ENCODE peak calls at places on chromosomes 5 and 9, in ten cellular contexts. D is GM10248, I is WERI-Rb-1, G is prostate gland, S is uterus, Z is epithelial cell of esophagus, J is cardiac fibroblast, Y is foreskin keratinocyte, Q is bronchial epithelial cell, C is MM.1S. P is an unnamed sample.

GRCh38 chr5:138468133-138468965 is 3.1 kb downstream of the EGR1 start:
- DNase-seq in Z (peak; percentile 58), I (no peak), Y (no peak), D (no peak), J (peak; percentile 75), C (no peak), S (no peak), Q (peak; percentile 59), G (no peak), P (no peak)

GRCh38 chr9:15936316-15936869 is 383.6 kb downstream of the CCDC171 start:
- DNase-seq in Q (no peak), G (no peak), S (no peak), J (peak; percentile 46), Z (no peak), Y (no peak), D (no peak), I (no peak), C (no peak), P (no peak)

GRCh38 chr5:61277190-61277589 is 54.9 kb upstream of the ZSWIM6 start:
- DNase-seq in Z (no peak), S (no peak), G (no peak), D (peak; percentile 35), Y (peak; percentile 15), C (peak; percentile 7), Q (no peak), I (no peak), J (peak; percentile 75), P (no peak)

GRCh38 chr9:31119882-31120481 is 1264.5 kb upstream of the ACO1 start:
- DNase-seq in C (peak; percentile 43), J (peak; percentile 72), Q (peak; percentile 50), D (peak; percentile 9), S (no peak), Z (peak; percentile 69), G (no peak), Y (peak; percentile 53), I (peak; percentile 19), P (peak; percentile 69)

GRCh38 chr5:74990194-74990593 is 62.2 kb downstream of the GCNT4 start:
- DNase-seq in S (no peak), Z (no peak), J (no peak), Y (no peak), G (no peak), D (no peak), Q (no peak), C (no peak), I (no peak), P (no peak)

GRCh38 chr5:179221196-179221876 is 123.9 kb downstream of the ADAMTS2 start:
- DNase-seq in Y (no peak), D (no peak), J (no peak), G (no peak), S (no peak), Q (no peak), Z (no peak), I (no peak), C (no peak), P (no peak)

GRCh38 chr9:116661037-116661954 is 25.8 kb upstream of the TRIM32 start:
- DNase-seq in S (peak; percentile 48), Y (peak; percentile 74), G (peak; percentile 12), I (peak; percentile 34), Q (peak; percentile 73), Z (peak; percentile 81), J (peak; percentile 91), D (peak; percentile 49), C (peak; percentile 55), P (peak; percentile 91)

GRCh38 chr5:35202319-35203111 is 27.8 kb downstream of the PRLR start:
- DNase-seq in Q (peak; percentile 35), Z (peak; percentile 29), Y (peak; percentile 58), D (peak; percentile 33), I (peak; percentile 55), J (peak; percentile 52), C (no peak), G (no peak), S (no peak), P (peak; percentile 31)

GRCh38 chr5:128412145-128412930 is 125.7 kb downstream of the FBN2 start:
- DNase-seq in D (no peak), S (no peak), Q (no peak), I (no peak), J (no peak), Z (no peak), G (no peak), Y (no peak), C (no peak), P (no peak)
- TF ChIP-seq CTCF in D (no peak), S (no peak), Q (no peak), I (peak; percentile 13), J (no peak), Z (peak; percentile 7), G (no peak), Y (peak; percentile 10), C (no peak), P (no peak)

GRCh38 chr5:142655339-142656267 is 30.3 kb downstream of the FGF1 start:
- DNase-seq in Y (peak; percentile 42), C (peak; percentile 61), Q (peak; percentile 52), G (peak; percentile 69), S (peak; percentile 87), J (peak; percentile 89), Z (peak; percentile 72), I (peak; percentile 81), D (peak; percentile 86), P (peak; percentile 87)

GRCh38 chr5:142652563-142652962 is 33.3 kb downstream of the FGF1 start:
- DNase-seq in I (no peak), Y (no peak), D (no peak), Q (no peak), Z (no peak), G (no peak), S (no peak), C (no peak), J (no peak), P (no peak)

GRCh38 chr5:142657446-142657845 is 28.4 kb downstream of the FGF1 start:
- DNase-seq in I (no peak), C (no peak), G (no peak), Z (no peak), Q (no peak), D (no peak), Y (no peak), J (no peak), S (no peak), P (no peak)

GRCh38 chr5:142653321-142653720 is 32.6 kb downstream of the FGF1 start:
- DNase-seq in D (no peak), Q (no peak), I (no peak), G (no peak), Z (no peak), C (no peak), J (no peak), Y (no peak), S (no peak), P (no peak)

DNA sequence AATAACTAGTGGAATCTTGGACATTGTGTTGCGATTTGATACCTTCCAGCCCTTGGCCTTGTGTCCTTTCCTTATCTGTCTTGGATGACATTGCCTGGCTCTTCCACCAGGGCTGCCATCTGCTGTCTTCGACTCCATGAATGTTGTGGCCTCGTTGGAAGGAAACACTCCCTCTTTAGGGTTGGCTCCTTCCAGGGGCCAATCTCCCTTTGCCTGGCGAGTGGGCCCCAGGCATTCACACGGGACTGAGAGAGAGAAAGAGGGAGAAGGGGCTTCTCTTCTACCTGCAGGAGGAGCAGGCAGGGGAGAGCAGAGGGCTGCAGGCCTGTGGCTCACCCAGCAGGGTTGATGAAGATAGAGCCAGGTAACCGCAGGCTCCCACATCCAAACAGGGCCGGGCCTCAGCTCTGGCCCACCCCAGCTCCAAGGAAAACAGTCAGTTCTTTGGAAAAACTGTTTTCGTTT is 31.3 kb downstream of the FGF1 start:
- DNase-seq in I (peak; percentile 37), Z (no peak), Q (no peak), Y (no peak), C (no peak), G (no peak), D (no peak), S (no peak), J (no peak), P (no peak)
- TF ChIP-seq CTCF in I (peak; percentile 31), Z (peak; percentile 33), Q (peak; percentile 2), Y (no peak), C (no peak), G (no peak), D (no peak), S (no peak), J (peak; percentile 20), P (no peak)

GRCh38 chr9:134162212-134162775 is 2.1 kb downstream of the RNU6ATAC start:
- DNase-seq in Q (no peak), Z (no peak), S (no peak), C (no peak), Y (no peak), J (no peak), I (no peak), G (no peak), D (no peak), P (no peak)

GRCh38 chr9:134162926-134163373 is 1.4 kb downstream of the RNU6ATAC start:
- DNase-seq in G (no peak), I (no peak), S (no peak), Q (no peak), D (no peak), Z (no peak), Y (no peak), J (no peak), C (no peak), P (no peak)

GRCh38 chr9:134161647-134162046 is 2.7 kb downstream of the RNU6ATAC start:
- DNase-seq in Q (no peak), C (no peak), I (no peak), J (no peak), S (no peak), G (no peak), D (no peak), Z (no peak), Y (no peak), P (no peak)

GRCh38 chr9:134164879-134165278 is 515 bp upstream of the RNU6ATAC start:
- DNase-seq in Q (no peak), D (no peak), I (no peak), Y (no peak), Z (no peak), C (no peak), J (no peak), G (no peak), S (no peak), P (no peak)

GRCh38 chr9:134163374-134164196 is 779 bp downstream of the RNU6ATAC start:
- DNase-seq in C (peak; percentile 70), S (peak; percentile 64), G (peak; percentile 31), Z (peak; percentile 68), D (peak; percentile 52), I (no peak), Q (peak; percentile 41), Y (peak; percentile 49), J (peak; percentile 44), P (no peak)
- TF ChIP-seq CTCF in C (peak; percentile 30), S (no peak), G (peak; percentile 38), Z (peak; percentile 45), D (peak; percentile 3), I (no peak), Q (peak; percentile 50), Y (peak; percentile 16), J (peak; percentile 49), P (no peak)

GRCh38 chr5:3605298-3606010 is 9.8 kb downstream of the IRX1 start:
- DNase-seq in J (no peak), G (no peak), Y (no peak), I (no peak), S (no peak), Z (no peak), Q (no peak), D (no peak), C (no peak), P (no peak)

GRCh38 chr5:3604501-3604900 is 8.9 kb downstream of the IRX1 start:
- DNase-seq in Y (no peak), Z (peak; percentile 51), Q (no peak), C (no peak), D (no peak), G (no peak), J (no peak), I (no peak), S (no peak), P (no peak)

GRCh38 chr5:3601929-3602712 is 6.5 kb downstream of the IRX1 start:
- DNase-seq in Q (no peak), I (peak; percentile 12), Y (no peak), D (no peak), C (no peak), G (no peak), J (no peak), S (no peak), Z (no peak), P (no peak)

GRCh38 chr5:3601060-3601710 is 5.6 kb downstream of the IRX1 start:
- DNase-seq in G (no peak), J (no peak), S (no peak), D (no peak), I (no peak), Y (no peak), Q (no peak), C (no peak), Z (no peak), P (no peak)

DNA sequence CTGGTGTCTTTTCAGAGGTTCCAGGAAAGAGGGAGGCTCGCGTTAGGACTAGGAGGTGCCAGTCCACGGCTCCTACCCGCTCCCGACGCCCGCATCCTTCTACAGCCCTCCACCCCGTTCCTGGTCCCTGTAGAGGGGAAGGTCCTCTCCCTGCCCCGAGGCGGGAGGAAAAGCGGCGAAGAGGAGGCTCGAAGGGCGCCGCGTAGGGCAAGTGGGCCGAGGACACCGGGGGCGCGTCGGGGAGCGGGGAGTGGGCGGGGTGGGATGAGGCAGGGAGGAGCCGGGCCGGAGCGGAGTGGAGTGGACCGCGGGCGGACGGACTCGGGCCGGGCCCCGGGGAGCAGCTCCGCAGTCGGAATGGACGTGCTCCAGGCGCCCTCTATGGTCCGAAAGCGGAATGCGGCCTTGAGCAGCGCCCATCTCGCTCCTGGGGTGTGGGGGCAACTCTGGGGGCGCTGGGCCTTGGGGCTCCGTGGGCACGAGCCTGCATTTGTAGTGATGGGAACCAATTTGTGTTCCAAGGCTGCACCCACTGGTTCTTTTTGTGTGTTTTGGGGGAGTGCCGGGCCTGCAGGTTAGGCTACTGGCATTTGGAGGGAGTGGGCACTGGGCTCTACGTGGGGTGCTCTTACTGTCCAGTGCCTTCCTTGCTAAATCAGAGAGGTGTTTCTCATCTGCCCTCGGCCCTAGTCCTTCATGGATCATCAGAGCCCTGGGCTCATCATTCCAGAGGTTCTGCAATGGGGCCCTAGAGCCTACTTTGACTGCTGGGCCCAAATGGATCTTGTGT is 7.3 kb downstream of the IRX1 start:
- DNase-seq in S (no peak), G (peak; percentile 24), Z (no peak), J (peak; percentile 17), C (no peak), I (peak; percentile 63), Q (no peak), D (no peak), Y (no peak), P (peak; percentile 20)
- TF ChIP-seq CTCF in S (no peak), G (peak; percentile 51), Z (no peak), J (peak; percentile 49), C (no peak), I (peak; percentile 91), Q (peak; percentile 11), D (no peak), Y (peak; percentile 49), P (peak; percentile 39)

P was measured in RWPE1.